ENCODE peak calls at places on chromosomes 3 and 15, in ten cellular contexts. V is IMR-90, Q is tibial nerve, R is uterus, H is stomach, T is A549, F is sigmoid colon, A is NB4, G is esophagus squamous epithelium, K is Peyer's patch. I is an unnamed sample.
A peak's percentile ranks its signal among the peaks of the same experiment; 100 is the strongest.

GRCh38 chr15:61421470-61421869 is 192.4 kb upstream of the RORA start:
- DNase-seq in V (no peak), Q (no peak), R (no peak), H (no peak), T (no peak), F (no peak), A (no peak), G (no peak), K (no peak), I (no peak)

GRCh38 chr15:69997701-69998273 is 99.9 kb downstream of the TLE3 start:
- DNase-seq in V (peak; percentile 4), Q (peak; percentile 13), R (no peak), H (peak; percentile 57), T (no peak), F (no peak), A (peak; percentile 42), G (no peak), K (peak; percentile 45), I (no peak)

GRCh38 chr3:87436781-87437543 is 160.6 kb upstream of the POU1F1 start:
- DNase-seq in V (no peak), Q (no peak), R (no peak), H (no peak), T (no peak), F (no peak), A (no peak), G (no peak), K (no peak), I (no peak)

GRCh38 chr15:100175406-100176114 is 166.2 kb downstream of the ADAMTS17 start:
- DNase-seq in V (no peak), Q (no peak), R (no peak), H (no peak), T (no peak), F (peak; percentile 61), A (no peak), G (no peak), K (no peak), I (no peak)

GRCh38 chr3:150761831-150762661 is 923 bp downstream of the SIAH2 start:
- DNase-seq in V (peak; percentile 56), Q (peak; percentile 65), R (peak; percentile 71), H (peak; percentile 64), T (peak; percentile 78), F (peak; percentile 85), A (peak; percentile 54), G (no peak), K (peak; percentile 53), I (peak; percentile 86)

GRCh38 chr3:63986147-63986546 is 37.1 kb downstream of the PSMD6 start:
- DNase-seq in V (no peak), Q (no peak), R (no peak), H (no peak), T (no peak), F (no peak), A (no peak), G (no peak), K (no peak), I (no peak)

GRCh38 chr3:15097889-15098288 is 1.1 kb downstream of the RBSN start:
- DNase-seq in V (no peak), Q (no peak), R (no peak), H (no peak), T (no peak), F (no peak), A (peak; percentile 85), G (no peak), K (peak; percentile 28), I (no peak)

GRCh38 chr3:146594843-146595482 is 10.2 kb downstream of the PLSCR5 start:
- DNase-seq in V (peak; percentile 33), Q (no peak), R (no peak), H (no peak), T (peak; percentile 18), F (no peak), A (peak; percentile 6), G (no peak), K (no peak), I (no peak)

GRCh38 chr3:119368243-119368800 is 74.1 kb downstream of the ARHGAP31 start:
- DNase-seq in V (no peak), Q (no peak), R (no peak), H (no peak), T (no peak), F (no peak), A (no peak), G (no peak), K (no peak), I (no peak)

GRCh38 chr3:184525337-184526157 is 36.0 kb upstream of the EPHB3 start:
- DNase-seq in V (no peak), Q (no peak), R (no peak), H (no peak), T (no peak), F (no peak), A (no peak), G (no peak), K (no peak), I (no peak)

GRCh38 chr15:32927124-32927523 is 209.3 kb downstream of the GREM1 start:
- DNase-seq in V (no peak), Q (no peak), R (no peak), H (no peak), T (no peak), F (no peak), A (no peak), G (no peak), K (no peak), I (no peak)

GRCh38 chr15:95429345-95429744 is 901.2 kb upstream of the NR2F2 start:
- DNase-seq in V (peak; percentile 9), Q (no peak), R (no peak), H (no peak), T (no peak), F (no peak), A (no peak), G (no peak), K (no peak), I (no peak)

GRCh38 chr3:142724682-142725351 is 983 bp downstream of the TRPC1 start:
- DNase-seq in V (peak; percentile 18), Q (peak; percentile 16), R (peak; percentile 44), H (no peak), T (peak; percentile 37), F (peak; percentile 71), A (no peak), G (no peak), K (peak; percentile 16), I (peak; percentile 41)

GRCh38 chr3:101281616-101282015 is 38.8 kb downstream of the IMPG2 start:
- DNase-seq in V (no peak), Q (no peak), R (no peak), H (no peak), T (no peak), F (no peak), A (no peak), G (no peak), K (no peak), I (no peak)

DNA sequence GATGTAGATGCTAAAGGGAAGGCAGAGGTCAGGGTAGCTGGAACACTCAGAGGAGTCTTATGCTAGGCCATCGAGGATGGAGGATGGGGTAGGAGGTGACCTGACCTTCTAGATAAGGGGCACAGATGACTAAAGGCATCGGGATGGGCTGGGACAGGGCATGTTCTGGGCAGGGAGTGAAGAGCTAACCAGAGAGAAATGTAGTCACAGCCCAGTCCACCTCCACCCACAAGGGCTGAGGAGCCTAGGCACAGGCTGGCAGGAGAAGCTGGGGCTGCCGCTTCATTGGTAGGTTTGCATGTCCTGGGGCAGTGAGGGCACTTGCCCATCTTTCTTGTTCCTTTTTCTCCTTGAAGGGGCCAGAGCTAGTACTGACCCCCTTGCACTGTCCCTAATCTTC is 12.6 kb downstream of the CLK3 start:
- DNase-seq in V (no peak), Q (no peak), R (no peak), H (no peak), T (no peak), F (no peak), A (no peak), G (no peak), K (no peak), I (no peak)
- TF ChIP-seq POLR2A in V (no peak), Q (no peak), R (no peak), H (no peak), T (no peak), F (no peak), A (no peak), G (no peak), K (no peak), I (no peak)

GRCh38 chr15:68581725-68582124 is 2.9 kb downstream of the CORO2B start:
- DNase-seq in V (no peak), Q (no peak), R (no peak), H (no peak), T (no peak), F (peak; percentile 56), A (no peak), G (no peak), K (no peak), I (no peak)

GRCh38 chr15:68582236-68582635 is 3.4 kb downstream of the CORO2B start:
- DNase-seq in V (no peak), Q (no peak), R (no peak), H (no peak), T (no peak), F (no peak), A (no peak), G (no peak), K (no peak), I (no peak)

GRCh38 chr15:68578960-68579935 is at the start of gene CORO2B:
- DNase-seq in V (peak; percentile 47), Q (peak; percentile 16), R (peak; percentile 61), H (no peak), T (peak; percentile 50), F (no peak), A (peak; percentile 57), G (no peak), K (no peak), I (peak; percentile 41)

GRCh38 chr15:68580026-68580882 is 1.5 kb downstream of the CORO2B start:
- DNase-seq in V (no peak), Q (no peak), R (no peak), H (no peak), T (no peak), F (peak; percentile 68), A (no peak), G (no peak), K (no peak), I (no peak)

DNA sequence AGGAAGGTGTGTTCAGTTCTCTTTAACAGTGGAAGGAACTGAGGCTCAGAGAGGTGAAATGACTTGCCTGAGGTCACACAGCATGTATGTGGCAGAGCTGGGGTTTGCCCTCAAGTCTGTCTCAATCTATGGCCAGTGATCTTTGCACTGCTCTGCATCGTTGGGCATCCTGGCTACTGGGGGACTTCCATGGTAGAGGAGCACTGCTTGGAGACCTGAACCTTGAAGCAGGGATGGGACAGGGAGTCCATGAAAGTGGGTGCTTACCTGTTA is 2.0 kb downstream of the CORO2B start:
- DNase-seq in V (no peak), Q (no peak), R (no peak), H (no peak), T (no peak), F (no peak), A (no peak), G (no peak), K (no peak), I (no peak)
- H3K4me3 ChIP-seq in V (no peak overlapping the region), Q (no peak overlapping the region), R (no peak overlapping the region), H (no peak overlapping the region), T (no peak overlapping the region), F (no peak overlapping the region), A (no peak overlapping the region), G (no peak overlapping the region), K (no peak overlapping the region), I (no peak overlapping the region)

GRCh38 chr15:48553559-48553958 is 92.0 kb downstream of the FBN1 start:
- DNase-seq in V (peak; percentile 62), Q (no peak), R (no peak), H (no peak), T (no peak), F (no peak), A (no peak), G (no peak), K (no peak), I (no peak)
- TF ChIP-seq POLR2A in V (no peak), Q (no peak), R (no peak), H (no peak), T (no peak), F (no peak), A (no peak), G (no peak), K (no peak), I (no peak)

GRCh38 chr15:44541282-44541958 is 4.5 kb downstream of the EIF3J start:
- DNase-seq in V (peak; percentile 90), Q (no peak), R (no peak), H (no peak), T (no peak), F (no peak), A (no peak), G (no peak), K (no peak), I (no peak)
- H3K4me3 ChIP-seq in V (no peak overlapping the region), Q (no peak overlapping the region), R (no peak overlapping the region), H (no peak overlapping the region), T (no peak overlapping the region), F (no peak overlapping the region), A (peak overlapping the region; percentile 34), G (no peak overlapping the region), K (no peak overlapping the region), I (no peak overlapping the region)

I was measured in adrenal gland.